ENCODE peak calls at places on chromosomes 1 and 21, in ten cellular contexts. One of them, this sample, is unnamed.
A peak's percentile ranks its signal among the peaks of the same experiment; 100 is the strongest.

GRCh38 chr1:154609398-154610380 is 1.7 kb upstream of the ADAR start:
- DNase-seq in A549: no peak
- DNase-seq in sigmoid colon: no peak
- DNase-seq in ovary: no peak
- DNase-seq in H1: peak; percentile 77
- DNase-seq in GM12878: no peak
- DNase-seq in K562: no peak
- DNase-seq in stomach: no peak
- DNase-seq in suprapubic skin: no peak
- DNase-seq in transverse colon: peak; percentile 27
- DNase-seq in this sample: no peak

GRCh38 chr1:159937014-159937750 is 8.2 kb downstream of the IGSF9 start:
- DNase-seq in A549: no peak
- DNase-seq in sigmoid colon: no peak
- DNase-seq in ovary: no peak
- DNase-seq in H1: no peak
- DNase-seq in GM12878: no peak
- DNase-seq in K562: no peak
- DNase-seq in stomach: peak; percentile 57
- DNase-seq in suprapubic skin: no peak
- DNase-seq in transverse colon: peak; percentile 61
- DNase-seq in this sample: no peak

GRCh38 chr21:46141767-46142580 is 13.4 kb downstream of the FTCD start:
- DNase-seq in A549: no peak
- DNase-seq in sigmoid colon: no peak
- DNase-seq in ovary: peak; percentile 45
- DNase-seq in H1: no peak
- DNase-seq in GM12878: no peak
- DNase-seq in K562: no peak
- DNase-seq in stomach: no peak
- DNase-seq in suprapubic skin: no peak
- DNase-seq in transverse colon: no peak
- DNase-seq in this sample: no peak

GRCh38 chr21:45098867-45099266 is 24.5 kb downstream of the ADARB1 start:
- DNase-seq in A549: peak; percentile 14
- DNase-seq in sigmoid colon: no peak
- DNase-seq in ovary: no peak
- DNase-seq in H1: no peak
- DNase-seq in GM12878: no peak
- DNase-seq in K562: peak; percentile 46
- DNase-seq in stomach: no peak
- DNase-seq in suprapubic skin: no peak
- DNase-seq in transverse colon: no peak
- DNase-seq in this sample: no peak

GRCh38 chr1:171313835-171314320 is at the start of gene FMO4:
- DNase-seq in A549: peak; percentile 97
- DNase-seq in sigmoid colon: peak; percentile 96
- DNase-seq in ovary: peak; percentile 89
- DNase-seq in H1: peak; percentile 69
- DNase-seq in GM12878: peak; percentile 94
- DNase-seq in K562: peak; percentile 85
- DNase-seq in stomach: peak; percentile 88
- DNase-seq in suprapubic skin: peak; percentile 86
- DNase-seq in transverse colon: peak; percentile 92
- DNase-seq in this sample: peak; percentile 95

GRCh38 chr1:43796111-43796581 is 88.8 kb downstream of the ST3GAL3 start:
- DNase-seq in A549: no peak
- DNase-seq in sigmoid colon: no peak
- DNase-seq in ovary: no peak
- DNase-seq in H1: no peak
- DNase-seq in GM12878: no peak
- DNase-seq in K562: no peak
- DNase-seq in stomach: no peak
- DNase-seq in suprapubic skin: no peak
- DNase-seq in transverse colon: no peak
- DNase-seq in this sample: no peak

GRCh38 chr1:206493279-206493678 is 14.1 kb upstream of the RASSF5 start:
- DNase-seq in A549: no peak
- DNase-seq in sigmoid colon: no peak
- DNase-seq in ovary: no peak
- DNase-seq in H1: no peak
- DNase-seq in GM12878: no peak
- DNase-seq in K562: no peak
- DNase-seq in stomach: no peak
- DNase-seq in suprapubic skin: no peak
- DNase-seq in transverse colon: no peak
- DNase-seq in this sample: no peak

GRCh38 chr1:2368053-2368744 is 23.2 kb downstream of the MORN1 start:
- DNase-seq in A549: peak; percentile 19
- DNase-seq in sigmoid colon: peak; percentile 10
- DNase-seq in ovary: no peak
- DNase-seq in H1: no peak
- DNase-seq in GM12878: no peak
- DNase-seq in K562: no peak
- DNase-seq in stomach: no peak
- DNase-seq in suprapubic skin: no peak
- DNase-seq in transverse colon: peak; percentile 4
- DNase-seq in this sample: no peak

GRCh38 chr1:27018316-27018715 is 5.7 kb upstream of the TENT5B start:
- DNase-seq in A549: no peak
- DNase-seq in sigmoid colon: no peak
- DNase-seq in ovary: no peak
- DNase-seq in H1: no peak
- DNase-seq in GM12878: no peak
- DNase-seq in K562: no peak
- DNase-seq in stomach: no peak
- DNase-seq in suprapubic skin: no peak
- DNase-seq in transverse colon: no peak
- DNase-seq in this sample: no peak

GRCh38 chr1:43530483-43531452 is at the start of gene PTPRF:
- DNase-seq in A549: peak; percentile 50
- DNase-seq in sigmoid colon: peak; percentile 86
- DNase-seq in ovary: peak; percentile 85
- DNase-seq in H1: no peak
- DNase-seq in GM12878: no peak
- DNase-seq in K562: peak; percentile 89
- DNase-seq in stomach: peak; percentile 78
- DNase-seq in suprapubic skin: no peak
- DNase-seq in transverse colon: peak; percentile 81
- DNase-seq in this sample: no peak

GRCh38 chr21:39533545-39534226 is 79.1 kb upstream of the B3GALT5 start:
- DNase-seq in A549: no peak
- DNase-seq in sigmoid colon: no peak
- DNase-seq in ovary: no peak
- DNase-seq in H1: no peak
- DNase-seq in GM12878: no peak
- DNase-seq in K562: no peak
- DNase-seq in stomach: no peak
- DNase-seq in suprapubic skin: no peak
- DNase-seq in transverse colon: no peak
- DNase-seq in this sample: no peak

GRCh38 chr1:230392920-230393521 is 33.1 kb downstream of the PGBD5 start:
- DNase-seq in A549: no peak
- DNase-seq in sigmoid colon: no peak
- DNase-seq in ovary: no peak
- DNase-seq in H1: no peak
- DNase-seq in GM12878: no peak
- DNase-seq in K562: no peak
- DNase-seq in stomach: no peak
- DNase-seq in suprapubic skin: no peak
- DNase-seq in transverse colon: no peak
- DNase-seq in this sample: no peak

GRCh38 chr21:37367758-37368535 is 1.4 kb downstream of the DYRK1A start:
- DNase-seq in A549: no peak
- DNase-seq in sigmoid colon: peak; percentile 73
- DNase-seq in ovary: peak; percentile 54
- DNase-seq in H1: no peak
- DNase-seq in GM12878: no peak
- DNase-seq in K562: peak; percentile 64
- DNase-seq in stomach: peak; percentile 44
- DNase-seq in suprapubic skin: no peak
- DNase-seq in transverse colon: peak; percentile 38
- DNase-seq in this sample: peak; percentile 25

GRCh38 chr1:181105134-181106021 is 16.9 kb downstream of the IER5 start:
- DNase-seq in A549: peak; percentile 90
- DNase-seq in sigmoid colon: peak; percentile 98
- DNase-seq in ovary: peak; percentile 98
- DNase-seq in H1: no peak
- DNase-seq in GM12878: no peak
- DNase-seq in K562: peak; percentile 99
- DNase-seq in stomach: peak; percentile 96
- DNase-seq in suprapubic skin: peak; percentile 97
- DNase-seq in transverse colon: peak; percentile 96
- DNase-seq in this sample: peak; percentile 89
- TF ChIP-seq POLR2A in A549: peak; percentile 47
- TF ChIP-seq POLR2A in sigmoid colon: peak; percentile 82
- TF ChIP-seq POLR2A in ovary: peak; percentile 58
- TF ChIP-seq POLR2A in H1: peak; percentile 27
- TF ChIP-seq POLR2A in GM12878: peak; percentile 65
- TF ChIP-seq POLR2A in K562: peak; percentile 81
- TF ChIP-seq POLR2A in stomach: no peak
- TF ChIP-seq POLR2A in suprapubic skin: no peak
- TF ChIP-seq POLR2A in transverse colon: peak; percentile 83
- TF ChIP-seq POLR2A in this sample: no peak

GRCh38 chr1:66490817-66491216 is 43.1 kb upstream of the SGIP1 start:
- DNase-seq in A549: no peak
- DNase-seq in sigmoid colon: no peak
- DNase-seq in ovary: no peak
- DNase-seq in H1: no peak
- DNase-seq in GM12878: no peak
- DNase-seq in K562: no peak
- DNase-seq in stomach: no peak
- DNase-seq in suprapubic skin: no peak
- DNase-seq in transverse colon: no peak
- DNase-seq in this sample: peak; percentile 9
- TF ChIP-seq EP300 in A549: no peak
- TF ChIP-seq EP300 in sigmoid colon: no peak
- TF ChIP-seq EP300 in ovary: no peak
- TF ChIP-seq EP300 in H1: no peak
- TF ChIP-seq EP300 in GM12878: no peak
- TF ChIP-seq EP300 in K562: no peak
- TF ChIP-seq EP300 in stomach: no peak
- TF ChIP-seq EP300 in suprapubic skin: no peak
- TF ChIP-seq EP300 in transverse colon: no peak
- TF ChIP-seq EP300 in this sample: no peak

GRCh38 chr1:193562121-193562520 is 375.7 kb upstream of the B3GALT2 start:
- DNase-seq in A549: peak; percentile 7
- DNase-seq in sigmoid colon: no peak
- DNase-seq in ovary: no peak
- DNase-seq in H1: no peak
- DNase-seq in GM12878: no peak
- DNase-seq in K562: no peak
- DNase-seq in stomach: no peak
- DNase-seq in suprapubic skin: no peak
- DNase-seq in transverse colon: no peak
- DNase-seq in this sample: no peak
- TF ChIP-seq POLR2A in A549: no peak
- TF ChIP-seq POLR2A in sigmoid colon: no peak
- TF ChIP-seq POLR2A in ovary: no peak
- TF ChIP-seq POLR2A in H1: no peak
- TF ChIP-seq POLR2A in GM12878: no peak
- TF ChIP-seq POLR2A in K562: no peak
- TF ChIP-seq POLR2A in stomach: no peak
- TF ChIP-seq POLR2A in suprapubic skin: no peak
- TF ChIP-seq POLR2A in transverse colon: no peak
- TF ChIP-seq POLR2A in this sample: no peak

GRCh38 chr1:81920245-81920740 is 119.6 kb downstream of the ADGRL2 start:
- DNase-seq in A549: no peak
- DNase-seq in sigmoid colon: no peak
- DNase-seq in ovary: peak; percentile 57
- DNase-seq in H1: peak; percentile 68
- DNase-seq in GM12878: no peak
- DNase-seq in K562: no peak
- DNase-seq in stomach: no peak
- DNase-seq in suprapubic skin: no peak
- DNase-seq in transverse colon: no peak
- DNase-seq in this sample: no peak
- TF ChIP-seq EP300 in A549: no peak
- TF ChIP-seq EP300 in sigmoid colon: no peak
- TF ChIP-seq EP300 in ovary: no peak
- TF ChIP-seq EP300 in H1: no peak
- TF ChIP-seq EP300 in GM12878: no peak
- TF ChIP-seq EP300 in K562: no peak
- TF ChIP-seq EP300 in stomach: no peak
- TF ChIP-seq EP300 in suprapubic skin: no peak
- TF ChIP-seq EP300 in transverse colon: no peak
- TF ChIP-seq EP300 in this sample: no peak

GRCh38 chr1:177927021-177927596 is 42.7 kb downstream of the SEC16B start:
- DNase-seq in A549: no peak
- DNase-seq in sigmoid colon: no peak
- DNase-seq in ovary: no peak
- DNase-seq in H1: no peak
- DNase-seq in GM12878: no peak
- DNase-seq in K562: no peak
- DNase-seq in stomach: no peak
- DNase-seq in suprapubic skin: no peak
- DNase-seq in transverse colon: no peak
- DNase-seq in this sample: no peak
- TF ChIP-seq POLR2A in A549: no peak
- TF ChIP-seq POLR2A in sigmoid colon: no peak
- TF ChIP-seq POLR2A in ovary: no peak
- TF ChIP-seq POLR2A in H1: no peak
- TF ChIP-seq POLR2A in GM12878: no peak
- TF ChIP-seq POLR2A in K562: no peak
- TF ChIP-seq POLR2A in stomach: no peak
- TF ChIP-seq POLR2A in suprapubic skin: no peak
- TF ChIP-seq POLR2A in transverse colon: no peak
- TF ChIP-seq POLR2A in this sample: no peak

DNA sequence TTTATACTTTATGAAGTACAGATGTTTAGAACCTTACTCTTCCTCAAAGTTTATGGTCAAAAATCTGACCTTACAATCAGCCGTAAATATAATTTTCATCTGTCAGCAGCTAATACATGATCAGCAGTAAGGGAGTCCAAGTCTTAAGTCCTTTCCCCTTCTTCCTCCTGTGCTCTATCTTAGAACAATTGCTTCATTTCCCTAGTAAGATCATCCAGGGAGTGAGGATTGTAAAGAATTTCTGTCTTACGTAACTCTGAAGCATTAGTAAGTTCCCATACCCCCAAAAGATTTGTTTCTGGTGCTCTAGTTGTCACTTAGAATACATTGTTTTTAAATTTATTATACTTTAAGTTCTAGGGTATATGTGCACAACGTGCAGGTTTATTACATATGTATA is 2.1 kb downstream of the SETDB1 start:
- DNase-seq in A549: no peak
- DNase-seq in sigmoid colon: no peak
- DNase-seq in ovary: no peak
- DNase-seq in H1: no peak
- DNase-seq in GM12878: no peak
- DNase-seq in K562: no peak
- DNase-seq in stomach: no peak
- DNase-seq in suprapubic skin: no peak
- DNase-seq in transverse colon: no peak
- DNase-seq in this sample: no peak
- TF ChIP-seq EP300 in A549: no peak
- TF ChIP-seq EP300 in sigmoid colon: no peak
- TF ChIP-seq EP300 in ovary: no peak
- TF ChIP-seq EP300 in H1: no peak
- TF ChIP-seq EP300 in GM12878: no peak
- TF ChIP-seq EP300 in K562: no peak
- TF ChIP-seq EP300 in stomach: no peak
- TF ChIP-seq EP300 in suprapubic skin: no peak
- TF ChIP-seq EP300 in transverse colon: no peak
- TF ChIP-seq EP300 in this sample: no peak